ENCODE peak calls at places on chromosomes 3 and 15, in eight cellular contexts. A is Caco-2, V is GM20000, R is RWPE2, Q is PC-9, U is B cell, H is fibroblast of mammary gland, S is stomach. L is an unnamed sample.

GRCh38 chr3:9404680-9405079 is 7.3 kb downstream of the SETD5 start:
- DNase-seq in A (no peak), V (no peak), R (no peak), Q (no peak), U (no peak), H (no peak), S (no peak), L (peak; percentile 11)

GRCh38 chr15:29139540-29140459 is 129.8 kb downstream of the NSMCE3 start:
- DNase-seq in A (peak; percentile 18), V (peak; percentile 87), R (peak; percentile 52), Q (peak; percentile 7), U (peak; percentile 44), H (peak; percentile 28), S (peak; percentile 38), L (peak; percentile 88)

GRCh38 chr3:20668411-20668810 is 482.4 kb upstream of the SGO1 start:
- DNase-seq in A (peak; percentile 30), V (no peak), R (no peak), Q (no peak), U (no peak), H (peak; percentile 39), S (no peak), L (peak; percentile 50)

GRCh38 chr15:33188159-33188558 is 6.4 kb downstream of the FMN1 start:
- DNase-seq in A (no peak), V (no peak), R (no peak), Q (no peak), U (no peak), H (no peak), S (no peak), L (no peak)

GRCh38 chr3:12984023-12984823 is 89.0 kb downstream of the IQSEC1 start:
- DNase-seq in A (peak; percentile 68), V (peak; percentile 68), R (no peak), Q (peak; percentile 55), U (peak; percentile 71), H (peak; percentile 66), S (peak; percentile 83), L (peak; percentile 73)

GRCh38 chr3:153956621-153957020 is 164.6 kb upstream of the ARHGEF26 start:
- DNase-seq in A (no peak), V (no peak), R (no peak), Q (no peak), U (no peak), H (no peak), S (no peak), L (no peak)

GRCh38 chr3:140022061-140022781 is 87.2 kb downstream of the CLSTN2 start:
- DNase-seq in A (no peak), V (no peak), R (no peak), Q (no peak), U (no peak), H (no peak), S (no peak), L (no peak)

GRCh38 chr15:96612917-96613316 is 282.4 kb downstream of the NR2F2 start:
- DNase-seq in A (no peak), V (no peak), R (no peak), Q (no peak), U (no peak), H (no peak), S (no peak), L (no peak)

GRCh38 chr3:186217820-186218164 is 108.9 kb upstream of the ETV5 start:
- DNase-seq in A (no peak), V (peak; percentile 71), R (no peak), Q (peak; percentile 20), U (no peak), H (no peak), S (no peak), L (no peak)

GRCh38 chr3:184050217-184050847 is 2.5 kb upstream of the HTR3C start:
- DNase-seq in A (no peak), V (no peak), R (no peak), Q (no peak), U (no peak), H (no peak), S (peak; percentile 80), L (no peak)

GRCh38 chr15:77889009-77889806 is 188.3 kb downstream of the TBC1D2B start:
- DNase-seq in A (no peak), V (no peak), R (peak; percentile 66), Q (no peak), U (no peak), H (no peak), S (no peak), L (no peak)

GRCh38 chr15:87155771-87156170 is 1076.1 kb downstream of the AGBL1 start:
- DNase-seq in A (no peak), V (no peak), R (no peak), Q (no peak), U (no peak), H (no peak), S (no peak), L (no peak)
- TF ChIP-seq CTCF in A (no peak), V (no peak), R (no peak), Q (no peak), U (no peak), H (no peak), S (no peak), L (no peak)

DNA sequence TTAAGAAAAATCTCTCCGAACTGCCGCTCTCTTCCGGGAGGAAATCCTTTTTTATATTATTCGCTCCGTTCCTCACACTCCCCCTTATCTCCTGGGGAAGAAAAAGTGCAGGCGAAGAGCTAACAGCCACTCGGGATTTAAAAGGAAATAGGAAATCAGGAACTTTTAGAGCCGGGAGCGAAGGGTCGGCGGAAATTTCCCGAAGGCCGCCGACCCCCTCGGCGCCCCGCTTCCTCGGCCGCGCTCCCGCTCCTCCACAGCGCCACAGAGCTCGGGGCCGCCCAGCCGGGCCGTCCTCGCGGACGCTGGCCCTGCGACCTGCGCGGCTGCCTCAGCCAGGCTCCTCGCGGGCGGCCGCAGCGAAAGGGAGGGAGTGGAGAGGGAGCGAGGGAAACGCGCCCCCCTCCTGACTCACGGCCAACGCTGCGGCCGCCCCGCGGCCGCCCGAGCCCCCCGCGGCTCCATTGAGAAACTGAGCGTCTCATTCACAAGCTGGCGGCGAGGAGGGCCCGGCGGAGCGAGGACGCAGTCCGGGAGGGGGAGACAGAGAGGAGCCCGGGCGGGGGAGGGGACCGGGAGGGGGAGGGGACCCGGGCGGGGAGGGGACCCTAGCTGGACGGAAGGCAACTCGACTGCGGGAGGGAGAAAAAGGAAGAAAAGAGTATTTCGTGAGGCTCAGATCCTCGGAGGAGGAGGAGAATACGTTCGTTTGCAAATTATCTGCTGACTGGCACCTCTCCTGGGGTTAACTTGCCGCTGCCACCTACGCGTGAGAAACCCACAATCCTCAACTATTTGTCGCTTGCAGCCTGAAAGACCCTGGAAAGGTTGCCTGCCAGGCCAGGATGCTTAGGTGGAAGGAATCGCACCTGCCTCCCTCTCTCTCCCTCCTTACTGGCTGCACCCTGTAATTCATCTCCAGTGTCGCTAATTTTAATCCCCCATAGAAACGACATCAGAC is at the start of gene PTPN9:
- DNase-seq in A (peak; percentile 77), V (peak; percentile 90), R (peak; percentile 88), Q (peak; percentile 53), U (peak; percentile 74), H (peak; percentile 63), S (peak; percentile 77), L (peak; percentile 82)
- TF ChIP-seq CTCF in A (peak; percentile 32), V (no peak), R (peak; percentile 94), Q (peak; percentile 41), U (peak; percentile 44), H (peak; percentile 20), S (no peak), L (no peak)

GRCh38 chr15:27324871-27325270 is 353.9 kb downstream of the GABRG3 start:
- DNase-seq in A (no peak), V (no peak), R (no peak), Q (no peak), U (no peak), H (no peak), S (no peak), L (no peak)
- TF ChIP-seq CTCF in A (no peak), V (no peak), R (no peak), Q (no peak), U (no peak), H (no peak), S (no peak), L (no peak)

DNA sequence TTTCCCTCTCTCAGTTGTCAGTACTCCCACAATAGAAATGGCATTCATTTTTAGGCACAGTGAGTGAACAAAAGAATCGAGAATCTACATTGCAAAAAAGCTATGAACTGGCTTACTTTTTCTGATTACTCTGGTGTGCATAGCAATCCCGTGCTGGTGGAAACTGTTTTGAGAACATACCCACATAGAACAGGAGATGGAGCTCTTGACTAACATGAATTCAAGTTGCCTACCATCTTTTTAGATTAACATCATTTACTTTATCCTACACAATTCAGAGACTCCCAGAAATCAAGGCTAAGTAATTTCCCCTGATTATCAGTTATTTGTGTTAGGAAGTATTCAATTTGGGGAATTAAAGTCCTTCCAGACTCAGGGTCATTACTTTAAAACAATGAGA is 326.6 kb downstream of the ARPP21 start:
- DNase-seq in A (no peak), V (peak; percentile 5), R (no peak), Q (no peak), U (peak; percentile 11), H (peak; percentile 55), S (no peak), L (no peak)
- TF ChIP-seq CTCF in A (peak; percentile 20), V (no peak), R (peak; percentile 61), Q (peak; percentile 66), U (peak; percentile 31), H (peak; percentile 63), S (no peak), L (peak; percentile 17)

GRCh38 chr15:75001310-75001709 is 5.9 kb downstream of the SCAMP5 start:
- DNase-seq in A (no peak), V (no peak), R (no peak), Q (no peak), U (no peak), H (no peak), S (no peak), L (no peak)
- TF ChIP-seq CTCF in A (no peak), V (no peak), R (no peak), Q (no peak), U (no peak), H (no peak), S (no peak), L (no peak)

GRCh38 chr15:52331490-52332240 is 36.1 kb upstream of the MYO5C start:
- DNase-seq in A (no peak), V (peak; percentile 74), R (no peak), Q (peak; percentile 69), U (peak; percentile 61), H (peak; percentile 68), S (peak; percentile 63), L (peak; percentile 11)
- TF ChIP-seq CTCF in A (peak; percentile 45), V (peak; percentile 46), R (peak; percentile 98), Q (peak; percentile 58), U (peak; percentile 66), H (peak; percentile 48), S (no peak), L (peak; percentile 17)

GRCh38 chr3:4660936-4661335 is 167.8 kb downstream of the ITPR1 start:
- DNase-seq in A (no peak), V (no peak), R (no peak), Q (no peak), U (no peak), H (no peak), S (no peak), L (no peak)

GRCh38 chr3:4656646-4657318 is 163.6 kb downstream of the ITPR1 start:
- DNase-seq in A (no peak), V (no peak), R (no peak), Q (no peak), U (no peak), H (no peak), S (no peak), L (peak; percentile 33)

GRCh38 chr3:4655145-4656045 is 162.2 kb downstream of the ITPR1 start:
- DNase-seq in A (no peak), V (no peak), R (no peak), Q (no peak), U (no peak), H (no peak), S (no peak), L (no peak)

GRCh38 chr3:4656059-4656458 is 162.9 kb downstream of the ITPR1 start:
- DNase-seq in A (peak; percentile 72), V (peak; percentile 16), R (no peak), Q (peak; percentile 69), U (no peak), H (peak; percentile 76), S (peak; percentile 69), L (peak; percentile 72)
- TF ChIP-seq CTCF in A (peak; percentile 87), V (no peak), R (peak; percentile 91), Q (peak; percentile 79), U (no peak), H (peak; percentile 93), S (peak; percentile 65), L (peak; percentile 71)